ENCODE peak calls at places on chromosomes 7 and 10, in six cellular contexts. E is RWPE1; J is Panc1; T is CD4-positive, CD25-positive, alpha-beta regulatory T cell; A is gastrocnemius medialis; V is left lung. R is an unnamed sample.

GRCh38 chr7:142866361-142867096 is 11.7 kb downstream of the EPHB6 start:
- DNase-seq in E (no peak), J (no peak), T (no peak), A (no peak), V (peak; percentile 33), R (peak; percentile 73)

GRCh38 chr10:25813511-25813910 is 120.5 kb upstream of the MYO3A start:
- DNase-seq in E (no peak), J (no peak), T (no peak), A (no peak), V (no peak), R (no peak)

GRCh38 chr10:91576096-91576545 is 56.8 kb downstream of the PPP1R3C start:
- DNase-seq in E (no peak), J (no peak), T (no peak), A (no peak), V (no peak), R (peak; percentile 32)

GRCh38 chr7:120023494-120024167 is 249.3 kb upstream of the KCND2 start:
- DNase-seq in E (no peak), J (no peak), T (no peak), A (no peak), V (no peak), R (no peak)

GRCh38 chr10:84715911-84716310 is 387.5 kb downstream of the CCSER2 start:
- DNase-seq in E (peak; percentile 13), J (peak; percentile 22), T (peak; percentile 22), A (no peak), V (no peak), R (peak; percentile 59)

GRCh38 chr10:34850036-34850435 is 34.9 kb upstream of the PARD3 start:
- DNase-seq in E (no peak), J (no peak), T (no peak), A (no peak), V (no peak), R (no peak)

GRCh38 chr10:1978593-1978992 is 241.3 kb upstream of the ADARB2 start:
- DNase-seq in E (peak; percentile 81), J (no peak), T (no peak), A (no peak), V (no peak), R (peak; percentile 1)

GRCh38 chr7:82443044-82443800 is at the start of gene CACNA2D1:
- DNase-seq in E (peak; percentile 3), J (peak; percentile 2), T (no peak), A (peak; percentile 37), V (no peak), R (no peak)

GRCh38 chr10:84270708-84271107 is 25.9 kb downstream of the RGR start:
- DNase-seq in E (no peak), J (no peak), T (peak; percentile 20), A (no peak), V (no peak), R (no peak)

GRCh38 chr7:70486977-70487376 is 645.0 kb upstream of the GALNT17 start:
- DNase-seq in E (peak; percentile 11), J (no peak), T (no peak), A (no peak), V (no peak), R (no peak)

GRCh38 chr7:66211429-66211828 is 6.3 kb downstream of the TPST1 start:
- DNase-seq in E (no peak), J (no peak), T (no peak), A (no peak), V (no peak), R (no peak)

GRCh38 chr7:22387583-22387982 is 30.6 kb upstream of the RAPGEF5 start:
- DNase-seq in E (no peak), J (no peak), T (no peak), A (no peak), V (no peak), R (no peak)

GRCh38 chr10:46542567-46543323 is 13.7 kb downstream of the GPRIN2 start:
- DNase-seq in E (no peak), J (no peak), T (no peak), A (peak; percentile 8), V (peak; percentile 28), R (no peak)

GRCh38 chr7:73517241-73517995 is 4.7 kb downstream of the BAZ1B start:
- DNase-seq in E (no peak), J (no peak), T (no peak), A (no peak), V (no peak), R (no peak)

GRCh38 chr7:159024280-159024951 is 120.3 kb downstream of the VIPR2 start:
- DNase-seq in E (no peak), J (no peak), T (no peak), A (no peak), V (no peak), R (peak; percentile 63)

GRCh38 chr10:116183733-116184447 is 89.1 kb downstream of the GFRA1 start:
- DNase-seq in E (peak; percentile 48), J (no peak), T (no peak), A (no peak), V (no peak), R (no peak)

GRCh38 chr10:79905322-79906314 is 43.3 kb downstream of the SFTPD start:
- DNase-seq in E (no peak), J (no peak), T (peak; percentile 27), A (peak; percentile 27), V (no peak), R (peak; percentile 66)

GRCh38 chr10:17548786-17549185 is 68.4 kb downstream of the HACD1 start:
- DNase-seq in E (no peak), J (no peak), T (no peak), A (no peak), V (no peak), R (no peak)

GRCh38 chr10:118407026-118407425 is 64.9 kb upstream of the FAM204A start:
- DNase-seq in E (no peak), J (no peak), T (no peak), A (no peak), V (no peak), R (no peak)

GRCh38 chr10:11255796-11256444 is 238.2 kb downstream of the CELF2 start:
- DNase-seq in E (no peak), J (no peak), T (no peak), A (no peak), V (no peak), R (no peak)

GRCh38 chr7:3233301-3233700 is 67.8 kb upstream of the SDK1 start:
- DNase-seq in E (no peak), J (no peak), T (no peak), A (no peak), V (no peak), R (no peak)

GRCh38 chr10:51083280-51083986 is 9.1 kb downstream of the PRKG1 start:
- DNase-seq in E (no peak), J (no peak), T (no peak), A (no peak), V (no peak), R (no peak)

GRCh38 chr7:28044825-28045224 is 135.8 kb downstream of the JAZF1 start:
- DNase-seq in E (no peak), J (no peak), T (no peak), A (no peak), V (no peak), R (no peak)

GRCh38 chr7:47493971-47494370 is 87.9 kb downstream of the TNS3 start:
- DNase-seq in E (peak; percentile 53), J (no peak), T (no peak), A (no peak), V (no peak), R (peak; percentile 83)

GRCh38 chr7:73623798-73624668 is at the start of gene MLXIPL:
- DNase-seq in E (peak; percentile 97), J (no peak), T (peak; percentile 52), A (peak; percentile 89), V (peak; percentile 81), R (peak; percentile 86)

GRCh38 chr7:36281945-36282727 is 107.5 kb upstream of the ANLN start:
- DNase-seq in E (no peak), J (no peak), T (no peak), A (no peak), V (no peak), R (no peak)

GRCh38 chr7:73520673-73521635 is 1.1 kb downstream of the BAZ1B start:
- DNase-seq in E (peak; percentile 25), J (no peak), T (peak; percentile 30), A (no peak), V (no peak), R (peak; percentile 6)

GRCh38 chr10:70932415-70933196 is 44.2 kb upstream of the PCBD1 start:
- DNase-seq in E (no peak), J (no peak), T (no peak), A (no peak), V (no peak), R (no peak)

GRCh38 chr7:116443101-116443523 is 56.4 kb upstream of the CAV2 start:
- DNase-seq in E (peak; percentile 88), J (peak; percentile 95), T (no peak), A (no peak), V (no peak), R (peak; percentile 98)

DNA sequence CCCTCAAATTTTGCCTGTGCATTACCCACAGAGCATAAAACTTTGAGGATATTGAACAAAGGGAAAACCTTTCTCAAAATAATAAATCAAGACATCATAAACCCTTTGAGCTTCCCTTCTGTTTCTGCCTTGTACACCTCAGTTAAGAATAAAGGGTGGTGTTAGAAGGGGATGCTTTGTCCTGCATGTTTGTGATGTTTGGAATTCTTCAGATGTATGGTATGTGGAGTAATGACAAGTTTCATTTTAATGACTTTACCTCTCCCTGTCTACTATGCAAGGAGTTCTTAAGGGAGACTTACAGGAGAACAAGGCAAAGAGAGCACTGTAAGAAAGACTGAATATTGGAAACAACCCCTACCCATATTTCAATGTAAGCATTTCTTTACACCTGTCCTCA is 99.2 kb downstream of the HECW1 start:
- DNase-seq in E (no peak), J (no peak), T (no peak), A (no peak), V (no peak), R (no peak)
- H3K27ac ChIP-seq in E (no peak overlapping the region), J (no peak overlapping the region), T (no peak overlapping the region), A (no peak overlapping the region), V (no peak overlapping the region), R (no peak overlapping the region)

GRCh38 chr10:36534471-36535002 is 590.9 kb upstream of the ANKRD30A start:
- DNase-seq in E (peak; percentile 90), J (peak; percentile 38), T (no peak), A (no peak), V (no peak), R (peak; percentile 100)
- H3K27ac ChIP-seq in E (peak overlapping the region; percentile 56), J (no peak overlapping the region), T (no peak overlapping the region), A (no peak overlapping the region), V (no peak overlapping the region), R (peak overlapping the region; percentile 83)

GRCh38 chr10:119818889-119819270 is 53.8 kb downstream of the MCMBP start:
- DNase-seq in E (no peak), J (no peak), T (no peak), A (no peak), V (no peak), R (no peak)
- H3K27ac ChIP-seq in E (no peak overlapping the region), J (no peak overlapping the region), T (no peak overlapping the region), A (no peak overlapping the region), V (no peak overlapping the region), R (no peak overlapping the region)

DNA sequence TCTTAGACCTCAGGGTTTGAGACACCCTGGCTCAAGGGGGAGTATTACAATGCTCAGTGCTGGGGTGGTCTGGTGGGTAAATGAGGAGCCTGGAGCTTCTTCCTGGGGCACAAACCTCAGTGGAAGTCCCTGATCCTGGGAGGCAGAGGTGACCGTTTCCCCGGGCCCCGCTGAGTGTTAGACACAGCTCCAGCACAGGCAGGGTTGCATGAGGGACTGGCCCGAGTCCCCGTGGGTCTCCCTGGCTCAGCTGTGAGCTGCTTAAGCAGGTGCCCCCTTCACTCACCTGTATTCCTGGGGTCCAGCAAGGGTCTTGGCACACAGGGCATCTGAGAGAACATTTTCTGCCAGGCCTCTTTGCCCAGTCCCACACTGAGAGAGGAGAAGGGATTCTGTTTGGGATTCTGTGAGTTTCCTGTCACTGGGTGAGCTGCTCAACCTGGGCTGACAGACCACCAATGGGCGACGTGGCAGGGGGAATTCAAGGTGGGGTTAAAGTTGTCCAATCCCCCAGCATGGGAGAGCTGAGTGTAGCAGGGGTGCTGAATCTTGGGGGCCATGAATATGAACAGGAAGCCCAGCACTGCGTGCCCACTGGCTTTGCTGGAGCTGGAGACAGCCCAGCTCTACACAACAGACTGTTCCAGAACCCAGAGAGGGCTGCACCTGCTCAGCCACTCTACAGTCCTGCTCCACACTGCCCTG is 29.9 kb downstream of the DDIT4 start:
- DNase-seq in E (no peak), J (no peak), T (no peak), A (no peak), V (no peak), R (no peak)
- H3K27ac ChIP-seq in E (peak overlapping the region; percentile 59), J (peak overlapping the region; percentile 74), T (no peak overlapping the region), A (peak overlapping the region; percentile 61), V (peak overlapping the region; percentile 23), R (no peak overlapping the region)

R was measured in PC-3.